ENCODE peak calls at places on chromosome 4, in four cellular contexts. V is PC-3, L is psoas muscle, H is AG09319. M is an unnamed sample.

GRCh38 chr4:69497081-69497480 is 1.4 kb upstream of the UGT2B4 start:
- DNase-seq in H (no peak), L (no peak), V (peak), M (no peak)

GRCh38 chr4:179607003-179607402 is 2164.8 kb upstream of the AGA start:
- DNase-seq in V (no peak), H (no peak), L (no peak), M (no peak)

GRCh38 chr4:71275004-71275403 is 63.8 kb upstream of the SLC4A4 start:
- DNase-seq in V (no peak), H (no peak), L (no peak), M (no peak)

GRCh38 chr4:25406081-25406692 is 29.1 kb downstream of the ANAPC4 start:
- DNase-seq in H (no peak), L (no peak), V (no peak), M (no peak)

GRCh38 chr4:139556735-139557505 is 901 bp upstream of the SETD7 start:
- DNase-seq in V (peak), L (peak), H (no peak), M (peak)

GRCh38 chr4:164572877-164573279 is 181.1 kb upstream of the SMIM31 start:
- DNase-seq in L (no peak), V (peak), H (no peak), M (no peak)

GRCh38 chr4:107011312-107011711 is 24.8 kb downstream of the DKK2 start:
- DNase-seq in H (no peak), V (no peak), L (no peak), M (no peak)

GRCh38 chr4:5156677-5157076 is 105.4 kb downstream of the STK32B start:
- DNase-seq in L (no peak), H (peak), V (no peak), M (no peak)

GRCh38 chr4:145048817-145049216 is 49.2 kb downstream of the ANAPC10 start:
- DNase-seq in H (no peak), V (no peak), L (no peak), M (no peak)

GRCh38 chr4:182906786-182907185 is 10.4 kb downstream of the DCTD start:
- DNase-seq in V (no peak), H (no peak), L (no peak), M (no peak)

GRCh38 chr4:16384496-16384895 is 158.2 kb upstream of the TAPT1 start:
- DNase-seq in V (no peak), H (no peak), L (no peak), M (no peak)

GRCh38 chr4:89022426-89023128 is 34.4 kb downstream of the FAM13A start:
- DNase-seq in V (no peak), L (no peak), H (no peak), M (no peak)

GRCh38 chr4:89029591-89029990 is 27.4 kb downstream of the FAM13A start:
- DNase-seq in H (no peak), L (no peak), V (no peak), M (no peak)

GRCh38 chr4:89023140-89023539 is 33.8 kb downstream of the FAM13A start:
- DNase-seq in L (no peak), V (no peak), H (no peak), M (no peak)

GRCh38 chr4:89024051-89024675 is 32.8 kb downstream of the FAM13A start:
- DNase-seq in H (peak), L (no peak), V (peak), M (peak)

GRCh38 chr4:89026542-89026941 is 30.4 kb downstream of the FAM13A start:
- DNase-seq in H (no peak), L (no peak), V (no peak), M (no peak)
- TF ChIP-seq CTCF in H (no peak), L (no peak), V (no peak), M (no peak)

GRCh38 chr4:153232768-153233167 is 28.5 kb downstream of the TRIM2 start:
- DNase-seq in H (no peak), L (no peak), V (peak), M (no peak)
- TF ChIP-seq CTCF in H (peak), L (no peak), V (peak), M (no peak)

GRCh38 chr4:98928505-98929340 is at the start of gene EIF4E:
- DNase-seq in V (peak), H (peak), L (peak), M (peak)

GRCh38 chr4:98928131-98928504 is 815 bp downstream of the EIF4E start:
- DNase-seq in V (peak), L (peak), H (peak), M (peak)

GRCh38 chr4:98930311-98930865 is 1.5 kb upstream of the EIF4E start:
- DNase-seq in V (no peak), L (no peak), H (no peak), M (no peak)

GRCh38 chr4:98932539-98932938 is 3.6 kb upstream of the EIF4E start:
- DNase-seq in L (no peak), H (no peak), V (peak), M (no peak)

DNA sequence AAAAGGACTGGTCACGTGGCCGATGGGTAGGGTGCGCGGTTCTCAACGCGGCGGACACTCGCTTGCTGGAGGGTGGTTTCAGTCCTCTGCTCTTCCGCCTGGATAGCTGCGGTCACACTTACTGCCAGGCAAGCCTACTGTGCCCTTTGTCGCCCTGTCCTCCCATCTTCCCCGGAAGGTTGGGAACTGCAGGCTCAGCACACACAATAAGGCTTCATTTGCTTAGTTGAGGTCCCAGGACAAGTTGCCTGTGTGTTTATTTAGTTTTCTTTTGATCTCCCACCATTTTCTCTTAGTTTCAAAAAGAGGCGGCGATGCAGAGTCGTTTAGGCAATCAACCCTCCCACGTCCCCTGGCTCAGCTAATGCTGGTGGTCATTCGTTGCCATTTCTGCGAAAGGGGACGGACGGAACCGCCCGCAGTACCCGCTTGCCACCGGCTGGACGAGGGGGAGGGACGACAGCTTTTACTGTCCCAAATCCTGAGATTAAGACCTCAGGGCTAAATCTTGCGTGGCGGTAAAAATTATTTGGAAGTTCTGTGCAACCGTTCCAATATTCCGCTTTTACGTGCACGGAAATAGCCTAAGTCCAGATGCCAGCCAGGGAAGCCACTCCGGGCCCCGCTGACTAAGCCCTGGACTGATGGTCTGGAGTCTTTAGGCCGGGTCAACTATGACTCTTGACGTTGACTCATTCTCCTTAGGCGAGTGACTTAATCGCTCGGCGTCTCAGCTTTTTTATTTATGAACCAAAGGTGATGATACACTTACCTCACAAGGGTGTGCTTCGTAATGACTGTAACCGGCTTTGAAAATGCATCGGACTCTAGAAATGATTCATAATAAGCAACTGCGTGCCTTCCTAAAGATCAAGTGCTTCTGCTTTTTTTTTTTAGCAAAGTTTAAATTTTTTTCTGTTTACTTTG is 671 bp upstream of the EIF4E start:
- DNase-seq in L (peak), V (peak), H (peak), M (peak)
- TF ChIP-seq CTCF in L (peak), V (no peak), H (no peak), M (no peak)

GRCh38 chr4:6748286-6748685 is 32.3 kb downstream of the BLOC1S4 start:
- DNase-seq in L (no peak), H (no peak), V (no peak), M (no peak)
- TF ChIP-seq CTCF in L (no peak), H (no peak), V (no peak), M (no peak)

M was measured in GM20000.